ENCODE peak calls at places on chromosomes 16 and 17, in six cellular contexts. One of them, this sample, is unnamed.

GRCh38 chr17:17947966-17948365 is 24.2 kb downstream of the TOM1L2 start:
- DNase-seq in heart right ventricle: no peak
- DNase-seq in HS-27A: no peak
- DNase-seq in T-helper 17 cell: no peak
- DNase-seq in WERI-Rb-1: no peak
- DNase-seq in activated CD4-positive, alpha-beta T cell treated with anti-CD3 and anti-CD28 coated beads for 24 hours: no peak
- DNase-seq in this sample: no peak

GRCh38 chr17:76421054-76421427 is 31.9 kb downstream of the UBE2O start:
- DNase-seq in heart right ventricle: peak; percentile 58
- DNase-seq in HS-27A: no peak
- DNase-seq in T-helper 17 cell: no peak
- DNase-seq in WERI-Rb-1: no peak
- DNase-seq in activated CD4-positive, alpha-beta T cell treated with anti-CD3 and anti-CD28 coated beads for 24 hours: no peak
- DNase-seq in this sample: peak; percentile 10

GRCh38 chr17:49851387-49852291 is 3.8 kb upstream of the TAC4 start:
- DNase-seq in heart right ventricle: peak; percentile 84
- DNase-seq in HS-27A: peak; percentile 20
- DNase-seq in T-helper 17 cell: peak; percentile 49
- DNase-seq in WERI-Rb-1: peak; percentile 91
- DNase-seq in activated CD4-positive, alpha-beta T cell treated with anti-CD3 and anti-CD28 coated beads for 24 hours: peak; percentile 51
- DNase-seq in this sample: peak; percentile 72

GRCh38 chr16:67198238-67198734 is 645 bp upstream of the ELMO3 start:
- DNase-seq in heart right ventricle: no peak
- DNase-seq in HS-27A: no peak
- DNase-seq in T-helper 17 cell: no peak
- DNase-seq in WERI-Rb-1: no peak
- DNase-seq in activated CD4-positive, alpha-beta T cell treated with anti-CD3 and anti-CD28 coated beads for 24 hours: no peak
- DNase-seq in this sample: peak; percentile 49

GRCh38 chr17:6381052-6381451 is 53.9 kb downstream of the AIPL1 start:
- DNase-seq in heart right ventricle: no peak
- DNase-seq in HS-27A: no peak
- DNase-seq in T-helper 17 cell: no peak
- DNase-seq in WERI-Rb-1: no peak
- DNase-seq in activated CD4-positive, alpha-beta T cell treated with anti-CD3 and anti-CD28 coated beads for 24 hours: no peak
- DNase-seq in this sample: no peak

GRCh38 chr17:75086496-75087181 is 1.1 kb upstream of the SLC16A5 start:
- DNase-seq in heart right ventricle: no peak
- DNase-seq in HS-27A: no peak
- DNase-seq in T-helper 17 cell: no peak
- DNase-seq in WERI-Rb-1: no peak
- DNase-seq in activated CD4-positive, alpha-beta T cell treated with anti-CD3 and anti-CD28 coated beads for 24 hours: no peak
- DNase-seq in this sample: no peak

GRCh38 chr16:67028167-67028554 is 788 bp upstream of the CBFB start:
- DNase-seq in heart right ventricle: no peak
- DNase-seq in HS-27A: no peak
- DNase-seq in T-helper 17 cell: no peak
- DNase-seq in WERI-Rb-1: no peak
- DNase-seq in activated CD4-positive, alpha-beta T cell treated with anti-CD3 and anti-CD28 coated beads for 24 hours: no peak
- DNase-seq in this sample: no peak

GRCh38 chr17:60277258-60277657 is 114.7 kb downstream of the USP32 start:
- DNase-seq in heart right ventricle: no peak
- DNase-seq in HS-27A: no peak
- DNase-seq in T-helper 17 cell: no peak
- DNase-seq in WERI-Rb-1: no peak
- DNase-seq in activated CD4-positive, alpha-beta T cell treated with anti-CD3 and anti-CD28 coated beads for 24 hours: no peak
- DNase-seq in this sample: no peak

GRCh38 chr16:55389426-55390073 is 65.5 kb downstream of the IRX6 start:
- DNase-seq in heart right ventricle: peak; percentile 56
- DNase-seq in HS-27A: no peak
- DNase-seq in T-helper 17 cell: no peak
- DNase-seq in WERI-Rb-1: no peak
- DNase-seq in activated CD4-positive, alpha-beta T cell treated with anti-CD3 and anti-CD28 coated beads for 24 hours: no peak
- DNase-seq in this sample: no peak

GRCh38 chr17:9937164-9937835 is 32.2 kb upstream of the RCVRN start:
- DNase-seq in heart right ventricle: peak; percentile 51
- DNase-seq in HS-27A: no peak
- DNase-seq in T-helper 17 cell: no peak
- DNase-seq in WERI-Rb-1: no peak
- DNase-seq in activated CD4-positive, alpha-beta T cell treated with anti-CD3 and anti-CD28 coated beads for 24 hours: no peak
- DNase-seq in this sample: peak; percentile 51

GRCh38 chr17:8496081-8496480 is 60.4 kb downstream of the NDEL1 start:
- DNase-seq in heart right ventricle: no peak
- DNase-seq in HS-27A: no peak
- DNase-seq in T-helper 17 cell: no peak
- DNase-seq in WERI-Rb-1: no peak
- DNase-seq in activated CD4-positive, alpha-beta T cell treated with anti-CD3 and anti-CD28 coated beads for 24 hours: no peak
- DNase-seq in this sample: no peak

GRCh38 chr17:36185416-36185815 is 9.0 kb upstream of the TBC1D3B start:
- DNase-seq in heart right ventricle: no peak
- DNase-seq in HS-27A: no peak
- DNase-seq in T-helper 17 cell: no peak
- DNase-seq in WERI-Rb-1: no peak
- DNase-seq in activated CD4-positive, alpha-beta T cell treated with anti-CD3 and anti-CD28 coated beads for 24 hours: no peak
- DNase-seq in this sample: no peak

GRCh38 chr17:30997270-30997669 is 26.4 kb downstream of the RNF135 start:
- DNase-seq in heart right ventricle: no peak
- DNase-seq in HS-27A: no peak
- DNase-seq in T-helper 17 cell: no peak
- DNase-seq in WERI-Rb-1: no peak
- DNase-seq in activated CD4-positive, alpha-beta T cell treated with anti-CD3 and anti-CD28 coated beads for 24 hours: no peak
- DNase-seq in this sample: no peak

GRCh38 chr16:4496305-4496704 is 20.1 kb downstream of the HMOX2 start:
- DNase-seq in heart right ventricle: no peak
- DNase-seq in HS-27A: peak; percentile 48
- DNase-seq in T-helper 17 cell: no peak
- DNase-seq in WERI-Rb-1: no peak
- DNase-seq in activated CD4-positive, alpha-beta T cell treated with anti-CD3 and anti-CD28 coated beads for 24 hours: no peak
- DNase-seq in this sample: peak; percentile 35

GRCh38 chr17:19237389-19238166 is 412 bp downstream of the EPN2 start:
- DNase-seq in heart right ventricle: peak; percentile 50
- DNase-seq in HS-27A: no peak
- DNase-seq in T-helper 17 cell: peak; percentile 17
- DNase-seq in WERI-Rb-1: peak; percentile 45
- DNase-seq in activated CD4-positive, alpha-beta T cell treated with anti-CD3 and anti-CD28 coated beads for 24 hours: peak; percentile 6
- DNase-seq in this sample: no peak

GRCh38 chr17:45230787-45231480 is 9.2 kb downstream of the FMNL1 start:
- DNase-seq in heart right ventricle: peak; percentile 57
- DNase-seq in HS-27A: no peak
- DNase-seq in T-helper 17 cell: no peak
- DNase-seq in WERI-Rb-1: peak; percentile 82
- DNase-seq in activated CD4-positive, alpha-beta T cell treated with anti-CD3 and anti-CD28 coated beads for 24 hours: no peak
- DNase-seq in this sample: peak; percentile 64

GRCh38 chr16:66170989-66171388 is 195.5 kb upstream of the CDH5 start:
- DNase-seq in heart right ventricle: no peak
- DNase-seq in HS-27A: no peak
- DNase-seq in T-helper 17 cell: no peak
- DNase-seq in WERI-Rb-1: no peak
- DNase-seq in activated CD4-positive, alpha-beta T cell treated with anti-CD3 and anti-CD28 coated beads for 24 hours: no peak
- DNase-seq in this sample: no peak

GRCh38 chr17:79984045-79984840 is 51.4 kb downstream of the TBC1D16 start:
- DNase-seq in heart right ventricle: no peak
- DNase-seq in HS-27A: no peak
- DNase-seq in T-helper 17 cell: no peak
- DNase-seq in WERI-Rb-1: no peak
- DNase-seq in activated CD4-positive, alpha-beta T cell treated with anti-CD3 and anti-CD28 coated beads for 24 hours: no peak
- DNase-seq in this sample: no peak

GRCh38 chr17:40450175-40450574 is 6.9 kb downstream of the IGFBP4 start:
- DNase-seq in heart right ventricle: no peak
- DNase-seq in HS-27A: no peak
- DNase-seq in T-helper 17 cell: no peak
- DNase-seq in WERI-Rb-1: peak; percentile 76
- DNase-seq in activated CD4-positive, alpha-beta T cell treated with anti-CD3 and anti-CD28 coated beads for 24 hours: no peak
- DNase-seq in this sample: peak; percentile 55

GRCh38 chr17:67689534-67690177 is 28.1 kb upstream of the NOL11 start:
- DNase-seq in heart right ventricle: peak; percentile 73
- DNase-seq in HS-27A: peak; percentile 5
- DNase-seq in T-helper 17 cell: no peak
- DNase-seq in WERI-Rb-1: peak; percentile 55
- DNase-seq in activated CD4-positive, alpha-beta T cell treated with anti-CD3 and anti-CD28 coated beads for 24 hours: peak; percentile 45
- DNase-seq in this sample: peak; percentile 85

GRCh38 chr16:28987170-28987853 is 2.5 kb downstream of the LAT start:
- DNase-seq in heart right ventricle: no peak
- DNase-seq in HS-27A: no peak
- DNase-seq in T-helper 17 cell: no peak
- DNase-seq in WERI-Rb-1: no peak
- DNase-seq in activated CD4-positive, alpha-beta T cell treated with anti-CD3 and anti-CD28 coated beads for 24 hours: no peak
- DNase-seq in this sample: no peak

GRCh38 chr16:77387075-77387474 is 47.8 kb downstream of the ADAMTS18 start:
- DNase-seq in heart right ventricle: no peak
- DNase-seq in HS-27A: no peak
- DNase-seq in T-helper 17 cell: no peak
- DNase-seq in WERI-Rb-1: no peak
- DNase-seq in activated CD4-positive, alpha-beta T cell treated with anti-CD3 and anti-CD28 coated beads for 24 hours: no peak
- DNase-seq in this sample: peak; percentile 18

GRCh38 chr16:75238132-75238852 is 13.1 kb downstream of the BCAR1 start:
- DNase-seq in heart right ventricle: peak; percentile 83
- DNase-seq in HS-27A: no peak
- DNase-seq in T-helper 17 cell: no peak
- DNase-seq in WERI-Rb-1: no peak
- DNase-seq in activated CD4-positive, alpha-beta T cell treated with anti-CD3 and anti-CD28 coated beads for 24 hours: no peak
- DNase-seq in this sample: peak; percentile 92

GRCh38 chr17:42456223-42457106 is 2.2 kb upstream of the ATP6V0A1 start:
- DNase-seq in heart right ventricle: no peak
- DNase-seq in HS-27A: no peak
- DNase-seq in T-helper 17 cell: no peak
- DNase-seq in WERI-Rb-1: no peak
- DNase-seq in activated CD4-positive, alpha-beta T cell treated with anti-CD3 and anti-CD28 coated beads for 24 hours: no peak
- DNase-seq in this sample: peak; percentile 89

GRCh38 chr17:77882481-77883212 is 75.9 kb upstream of the TNRC6C start:
- DNase-seq in heart right ventricle: peak; percentile 77
- DNase-seq in HS-27A: no peak
- DNase-seq in T-helper 17 cell: peak; percentile 86
- DNase-seq in WERI-Rb-1: peak; percentile 9
- DNase-seq in activated CD4-positive, alpha-beta T cell treated with anti-CD3 and anti-CD28 coated beads for 24 hours: peak; percentile 44
- DNase-seq in this sample: peak; percentile 95

GRCh38 chr17:27550291-27550930 is 80.6 kb upstream of the LGALS9 start:
- DNase-seq in heart right ventricle: no peak
- DNase-seq in HS-27A: no peak
- DNase-seq in T-helper 17 cell: no peak
- DNase-seq in WERI-Rb-1: no peak
- DNase-seq in activated CD4-positive, alpha-beta T cell treated with anti-CD3 and anti-CD28 coated beads for 24 hours: no peak
- DNase-seq in this sample: no peak